ENCODE peak calls at places on chromosome 2, in four cellular contexts. One of them, this sample, is unnamed.

GRCh38 chr2:65554765-65555561 is 122.6 kb upstream of the SPRED2 start:
- DNase-seq in endothelial cell: no peak
- DNase-seq in OCI-LY7: peak; percentile 78
- DNase-seq in stimulated activated CD4-positive, alpha-beta T cell treated with anti-CD3 and anti-CD28 coated beads, Interleukin-2, amount 100 ng/mL, for 4 hours: no peak
- DNase-seq in this sample: no peak

GRCh38 chr2:236912316-236913153 is 173.2 kb upstream of the COPS8 start:
- DNase-seq in endothelial cell: no peak
- DNase-seq in OCI-LY7: no peak
- DNase-seq in stimulated activated CD4-positive, alpha-beta T cell treated with anti-CD3 and anti-CD28 coated beads, Interleukin-2, amount 100 ng/mL, for 4 hours: no peak
- DNase-seq in this sample: no peak

GRCh38 chr2:237314198-237314597 is 99.8 kb downstream of the COL6A3 start:
- DNase-seq in endothelial cell: no peak
- DNase-seq in OCI-LY7: no peak
- DNase-seq in stimulated activated CD4-positive, alpha-beta T cell treated with anti-CD3 and anti-CD28 coated beads, Interleukin-2, amount 100 ng/mL, for 4 hours: no peak
- DNase-seq in this sample: no peak

GRCh38 chr2:215299337-215299859 is 12.5 kb upstream of the ATIC start:
- DNase-seq in endothelial cell: no peak
- DNase-seq in OCI-LY7: no peak
- DNase-seq in stimulated activated CD4-positive, alpha-beta T cell treated with anti-CD3 and anti-CD28 coated beads, Interleukin-2, amount 100 ng/mL, for 4 hours: no peak
- DNase-seq in this sample: no peak

GRCh38 chr2:238235331-238235732 is 4.5 kb downstream of the HES6 start:
- DNase-seq in endothelial cell: no peak
- DNase-seq in OCI-LY7: no peak
- DNase-seq in stimulated activated CD4-positive, alpha-beta T cell treated with anti-CD3 and anti-CD28 coated beads, Interleukin-2, amount 100 ng/mL, for 4 hours: no peak
- DNase-seq in this sample: no peak

GRCh38 chr2:200618590-200619021 is 32.8 kb downstream of the AOX1 start:
- DNase-seq in endothelial cell: no peak
- DNase-seq in OCI-LY7: peak; percentile 45
- DNase-seq in stimulated activated CD4-positive, alpha-beta T cell treated with anti-CD3 and anti-CD28 coated beads, Interleukin-2, amount 100 ng/mL, for 4 hours: no peak
- DNase-seq in this sample: peak; percentile 46

GRCh38 chr2:212145111-212145510 is 393.5 kb downstream of the ERBB4 start:
- DNase-seq in endothelial cell: no peak
- DNase-seq in OCI-LY7: no peak
- DNase-seq in stimulated activated CD4-positive, alpha-beta T cell treated with anti-CD3 and anti-CD28 coated beads, Interleukin-2, amount 100 ng/mL, for 4 hours: no peak
- DNase-seq in this sample: no peak

GRCh38 chr2:101349893-101350662 is 37.2 kb downstream of the CREG2 start:
- DNase-seq in endothelial cell: peak; percentile 22
- DNase-seq in OCI-LY7: no peak
- DNase-seq in stimulated activated CD4-positive, alpha-beta T cell treated with anti-CD3 and anti-CD28 coated beads, Interleukin-2, amount 100 ng/mL, for 4 hours: no peak
- DNase-seq in this sample: no peak

GRCh38 chr2:143015681-143016080 is 113.5 kb upstream of the ARHGAP15 start:
- DNase-seq in endothelial cell: no peak
- DNase-seq in OCI-LY7: no peak
- DNase-seq in stimulated activated CD4-positive, alpha-beta T cell treated with anti-CD3 and anti-CD28 coated beads, Interleukin-2, amount 100 ng/mL, for 4 hours: no peak
- DNase-seq in this sample: no peak

GRCh38 chr2:132640116-132640515 is 29.9 kb downstream of the LYPD1 start:
- DNase-seq in endothelial cell: no peak
- DNase-seq in OCI-LY7: no peak
- DNase-seq in stimulated activated CD4-positive, alpha-beta T cell treated with anti-CD3 and anti-CD28 coated beads, Interleukin-2, amount 100 ng/mL, for 4 hours: no peak
- DNase-seq in this sample: no peak

GRCh38 chr2:76599732-76600368 is 889.1 kb upstream of the GCFC2 start:
- DNase-seq in endothelial cell: peak; percentile 62
- DNase-seq in OCI-LY7: peak; percentile 81
- DNase-seq in stimulated activated CD4-positive, alpha-beta T cell treated with anti-CD3 and anti-CD28 coated beads, Interleukin-2, amount 100 ng/mL, for 4 hours: no peak
- DNase-seq in this sample: peak; percentile 78

GRCh38 chr2:172845008-172845670 is 109.5 kb downstream of the RAPGEF4 start:
- DNase-seq in endothelial cell: no peak
- DNase-seq in OCI-LY7: no peak
- DNase-seq in stimulated activated CD4-positive, alpha-beta T cell treated with anti-CD3 and anti-CD28 coated beads, Interleukin-2, amount 100 ng/mL, for 4 hours: no peak
- DNase-seq in this sample: no peak

GRCh38 chr2:210623506-210623905 is 67.1 kb downstream of the CPS1 start:
- DNase-seq in endothelial cell: no peak
- DNase-seq in OCI-LY7: no peak
- DNase-seq in stimulated activated CD4-positive, alpha-beta T cell treated with anti-CD3 and anti-CD28 coated beads, Interleukin-2, amount 100 ng/mL, for 4 hours: no peak
- DNase-seq in this sample: no peak

GRCh38 chr2:31339696-31340095 is 74.8 kb downstream of the XDH start:
- DNase-seq in endothelial cell: no peak
- DNase-seq in OCI-LY7: no peak
- DNase-seq in stimulated activated CD4-positive, alpha-beta T cell treated with anti-CD3 and anti-CD28 coated beads, Interleukin-2, amount 100 ng/mL, for 4 hours: no peak
- DNase-seq in this sample: no peak

GRCh38 chr2:9029721-9030120 is 26.2 kb upstream of the MBOAT2 start:
- DNase-seq in endothelial cell: no peak
- DNase-seq in OCI-LY7: no peak
- DNase-seq in stimulated activated CD4-positive, alpha-beta T cell treated with anti-CD3 and anti-CD28 coated beads, Interleukin-2, amount 100 ng/mL, for 4 hours: no peak
- DNase-seq in this sample: no peak

GRCh38 chr2:216849987-216850386 is 9.9 kb downstream of the TNP1 start:
- DNase-seq in endothelial cell: no peak
- DNase-seq in OCI-LY7: no peak
- DNase-seq in stimulated activated CD4-positive, alpha-beta T cell treated with anti-CD3 and anti-CD28 coated beads, Interleukin-2, amount 100 ng/mL, for 4 hours: peak; percentile 40
- DNase-seq in this sample: no peak

GRCh38 chr2:200615247-200615646 is 29.4 kb downstream of the AOX1 start:
- DNase-seq in endothelial cell: no peak
- DNase-seq in OCI-LY7: no peak
- DNase-seq in stimulated activated CD4-positive, alpha-beta T cell treated with anti-CD3 and anti-CD28 coated beads, Interleukin-2, amount 100 ng/mL, for 4 hours: no peak
- DNase-seq in this sample: peak; percentile 24

GRCh38 chr2:134359367-134360081 is 105.7 kb downstream of the MGAT5 start:
- DNase-seq in endothelial cell: no peak
- DNase-seq in OCI-LY7: no peak
- DNase-seq in stimulated activated CD4-positive, alpha-beta T cell treated with anti-CD3 and anti-CD28 coated beads, Interleukin-2, amount 100 ng/mL, for 4 hours: no peak
- DNase-seq in this sample: no peak

GRCh38 chr2:45585267-45585861 is 25.7 kb downstream of the SRBD1 start:
- DNase-seq in endothelial cell: no peak
- DNase-seq in OCI-LY7: peak; percentile 56
- DNase-seq in stimulated activated CD4-positive, alpha-beta T cell treated with anti-CD3 and anti-CD28 coated beads, Interleukin-2, amount 100 ng/mL, for 4 hours: no peak
- DNase-seq in this sample: peak; percentile 73

GRCh38 chr2:109292377-109292776 is 163.4 kb downstream of the SH3RF3 start:
- DNase-seq in endothelial cell: no peak
- DNase-seq in OCI-LY7: no peak
- DNase-seq in stimulated activated CD4-positive, alpha-beta T cell treated with anti-CD3 and anti-CD28 coated beads, Interleukin-2, amount 100 ng/mL, for 4 hours: no peak
- DNase-seq in this sample: no peak

GRCh38 chr2:241701155-241701404 is 759 bp upstream of the ING5 start:
- DNase-seq in endothelial cell: no peak
- DNase-seq in OCI-LY7: peak; percentile 97
- DNase-seq in stimulated activated CD4-positive, alpha-beta T cell treated with anti-CD3 and anti-CD28 coated beads, Interleukin-2, amount 100 ng/mL, for 4 hours: no peak
- DNase-seq in this sample: peak; percentile 89

GRCh38 chr2:85582467-85582866 is 1.8 kb upstream of the VAMP5 start:
- DNase-seq in endothelial cell: no peak
- DNase-seq in OCI-LY7: no peak
- DNase-seq in stimulated activated CD4-positive, alpha-beta T cell treated with anti-CD3 and anti-CD28 coated beads, Interleukin-2, amount 100 ng/mL, for 4 hours: no peak
- DNase-seq in this sample: no peak

GRCh38 chr2:190533968-190534309 is 583 bp downstream of the NEMP2 start:
- DNase-seq in endothelial cell: no peak
- DNase-seq in OCI-LY7: peak; percentile 71
- DNase-seq in stimulated activated CD4-positive, alpha-beta T cell treated with anti-CD3 and anti-CD28 coated beads, Interleukin-2, amount 100 ng/mL, for 4 hours: peak; percentile 46
- DNase-seq in this sample: no peak

GRCh38 chr2:235697041-235697440 is 203.2 kb downstream of the AGAP1 start:
- DNase-seq in endothelial cell: no peak
- DNase-seq in OCI-LY7: no peak
- DNase-seq in stimulated activated CD4-positive, alpha-beta T cell treated with anti-CD3 and anti-CD28 coated beads, Interleukin-2, amount 100 ng/mL, for 4 hours: no peak
- DNase-seq in this sample: no peak

GRCh38 chr2:33494155-33494779 is 17.8 kb downstream of the RASGRP3 start:
- DNase-seq in endothelial cell: no peak
- DNase-seq in OCI-LY7: no peak
- DNase-seq in stimulated activated CD4-positive, alpha-beta T cell treated with anti-CD3 and anti-CD28 coated beads, Interleukin-2, amount 100 ng/mL, for 4 hours: no peak
- DNase-seq in this sample: no peak

GRCh38 chr2:187775651-187776050 is 221.4 kb upstream of the TFPI start:
- DNase-seq in endothelial cell: no peak
- DNase-seq in OCI-LY7: no peak
- DNase-seq in stimulated activated CD4-positive, alpha-beta T cell treated with anti-CD3 and anti-CD28 coated beads, Interleukin-2, amount 100 ng/mL, for 4 hours: no peak
- DNase-seq in this sample: no peak

GRCh38 chr2:150060341-150060740 is 427.1 kb downstream of the RND3 start:
- DNase-seq in endothelial cell: no peak
- DNase-seq in OCI-LY7: no peak
- DNase-seq in stimulated activated CD4-positive, alpha-beta T cell treated with anti-CD3 and anti-CD28 coated beads, Interleukin-2, amount 100 ng/mL, for 4 hours: no peak
- DNase-seq in this sample: no peak

GRCh38 chr2:60439219-60439974 is 114.1 kb downstream of the BCL11A start:
- DNase-seq in endothelial cell: peak; percentile 47
- DNase-seq in OCI-LY7: peak; percentile 96
- DNase-seq in stimulated activated CD4-positive, alpha-beta T cell treated with anti-CD3 and anti-CD28 coated beads, Interleukin-2, amount 100 ng/mL, for 4 hours: no peak
- DNase-seq in this sample: peak; percentile 95

This sample was measured in KBM-7.